ENCODE peak calls at places on chromosomes 16 and 17, in ten cellular contexts. One of them, this sample, is unnamed.

GRCh38 chr17:72622661-72623433 is 469.6 kb downstream of the SLC39A11 start:
- DNase-seq in activated CD8-positive, alpha-beta T cell treated with anti-CD3 and anti-CD28 coated beads for 36 hours: no peak
- DNase-seq in thoracic aorta: no peak
- DNase-seq in neural progenitor cell: no peak
- DNase-seq in PC-3: peak
- DNase-seq in AG09309: no peak
- DNase-seq in bronchial epithelial cell: peak
- DNase-seq in endothelial cell: no peak
- DNase-seq in heart left ventricle: no peak
- DNase-seq in AG10803: no peak
- DNase-seq in this sample: no peak

GRCh38 chr17:17511971-17512858 is 16.0 kb upstream of the RASD1 start:
- DNase-seq in thoracic aorta: no peak
- DNase-seq in endothelial cell: no peak
- DNase-seq in heart left ventricle: no peak
- DNase-seq in bronchial epithelial cell: peak
- DNase-seq in AG09309: peak
- DNase-seq in PC-3: peak
- DNase-seq in AG10803: peak
- DNase-seq in neural progenitor cell: no peak
- DNase-seq in activated CD8-positive, alpha-beta T cell treated with anti-CD3 and anti-CD28 coated beads for 36 hours: no peak
- DNase-seq in this sample: peak

GRCh38 chr17:5700791-5701190 is 116.5 kb upstream of the NLRP1 start:
- DNase-seq in bronchial epithelial cell: no peak
- DNase-seq in neural progenitor cell: peak
- DNase-seq in activated CD8-positive, alpha-beta T cell treated with anti-CD3 and anti-CD28 coated beads for 36 hours: no peak
- DNase-seq in thoracic aorta: no peak
- DNase-seq in AG09309: no peak
- DNase-seq in AG10803: no peak
- DNase-seq in heart left ventricle: no peak
- DNase-seq in PC-3: no peak
- DNase-seq in endothelial cell: no peak
- DNase-seq in this sample: no peak

GRCh38 chr17:36534117-36534880 is at the start of gene MYO19:
- DNase-seq in bronchial epithelial cell: peak
- DNase-seq in AG10803: peak
- DNase-seq in PC-3: peak
- DNase-seq in neural progenitor cell: peak
- DNase-seq in heart left ventricle: peak
- DNase-seq in endothelial cell: peak
- DNase-seq in AG09309: no peak
- DNase-seq in thoracic aorta: no peak
- DNase-seq in activated CD8-positive, alpha-beta T cell treated with anti-CD3 and anti-CD28 coated beads for 36 hours: peak
- DNase-seq in this sample: peak

GRCh38 chr16:52389045-52389444 is 157.9 kb downstream of the TOX3 start:
- DNase-seq in thoracic aorta: no peak
- DNase-seq in PC-3: no peak
- DNase-seq in AG09309: no peak
- DNase-seq in activated CD8-positive, alpha-beta T cell treated with anti-CD3 and anti-CD28 coated beads for 36 hours: no peak
- DNase-seq in endothelial cell: no peak
- DNase-seq in bronchial epithelial cell: no peak
- DNase-seq in neural progenitor cell: no peak
- DNase-seq in AG10803: no peak
- DNase-seq in heart left ventricle: no peak
- DNase-seq in this sample: no peak

GRCh38 chr17:13346996-13347762 is 254.6 kb downstream of the HS3ST3A1 start:
- DNase-seq in neural progenitor cell: no peak
- DNase-seq in AG10803: peak
- DNase-seq in thoracic aorta: no peak
- DNase-seq in PC-3: peak
- DNase-seq in bronchial epithelial cell: peak
- DNase-seq in activated CD8-positive, alpha-beta T cell treated with anti-CD3 and anti-CD28 coated beads for 36 hours: peak
- DNase-seq in endothelial cell: no peak
- DNase-seq in AG09309: peak
- DNase-seq in heart left ventricle: no peak
- DNase-seq in this sample: peak

GRCh38 chr16:13957197-13958078 is 37.5 kb downstream of the ERCC4 start:
- DNase-seq in thoracic aorta: no peak
- DNase-seq in PC-3: peak
- DNase-seq in bronchial epithelial cell: peak
- DNase-seq in endothelial cell: no peak
- DNase-seq in heart left ventricle: peak
- DNase-seq in AG09309: peak
- DNase-seq in activated CD8-positive, alpha-beta T cell treated with anti-CD3 and anti-CD28 coated beads for 36 hours: peak
- DNase-seq in neural progenitor cell: peak
- DNase-seq in AG10803: peak
- DNase-seq in this sample: peak

GRCh38 chr17:21196126-21196525 is 17.8 kb downstream of the TMEM11 start:
- DNase-seq in activated CD8-positive, alpha-beta T cell treated with anti-CD3 and anti-CD28 coated beads for 36 hours: no peak
- DNase-seq in PC-3: peak
- DNase-seq in thoracic aorta: no peak
- DNase-seq in bronchial epithelial cell: peak
- DNase-seq in heart left ventricle: no peak
- DNase-seq in endothelial cell: no peak
- DNase-seq in neural progenitor cell: no peak
- DNase-seq in AG09309: no peak
- DNase-seq in AG10803: no peak
- DNase-seq in this sample: no peak

GRCh38 chr17:38403491-38403890 is 24.8 kb upstream of the ARHGAP23 start:
- DNase-seq in thoracic aorta: no peak
- DNase-seq in endothelial cell: no peak
- DNase-seq in activated CD8-positive, alpha-beta T cell treated with anti-CD3 and anti-CD28 coated beads for 36 hours: no peak
- DNase-seq in AG09309: no peak
- DNase-seq in PC-3: no peak
- DNase-seq in neural progenitor cell: peak
- DNase-seq in heart left ventricle: no peak
- DNase-seq in AG10803: peak
- DNase-seq in bronchial epithelial cell: peak
- DNase-seq in this sample: peak

GRCh38 chr17:38400286-38400685 is 28.0 kb upstream of the ARHGAP23 start:
- DNase-seq in bronchial epithelial cell: no peak
- DNase-seq in AG10803: no peak
- DNase-seq in neural progenitor cell: no peak
- DNase-seq in heart left ventricle: no peak
- DNase-seq in activated CD8-positive, alpha-beta T cell treated with anti-CD3 and anti-CD28 coated beads for 36 hours: no peak
- DNase-seq in AG09309: no peak
- DNase-seq in endothelial cell: no peak
- DNase-seq in thoracic aorta: no peak
- DNase-seq in PC-3: no peak
- DNase-seq in this sample: no peak

GRCh38 chr17:38404174-38404943 is 23.9 kb upstream of the ARHGAP23 start:
- DNase-seq in bronchial epithelial cell: no peak
- DNase-seq in AG10803: no peak
- DNase-seq in thoracic aorta: no peak
- DNase-seq in AG09309: no peak
- DNase-seq in neural progenitor cell: no peak
- DNase-seq in activated CD8-positive, alpha-beta T cell treated with anti-CD3 and anti-CD28 coated beads for 36 hours: no peak
- DNase-seq in heart left ventricle: no peak
- DNase-seq in PC-3: no peak
- DNase-seq in endothelial cell: no peak
- DNase-seq in this sample: no peak

GRCh38 chr17:38401459-38401858 is 26.8 kb upstream of the ARHGAP23 start:
- DNase-seq in AG09309: no peak
- DNase-seq in bronchial epithelial cell: no peak
- DNase-seq in activated CD8-positive, alpha-beta T cell treated with anti-CD3 and anti-CD28 coated beads for 36 hours: no peak
- DNase-seq in PC-3: no peak
- DNase-seq in neural progenitor cell: no peak
- DNase-seq in endothelial cell: no peak
- DNase-seq in AG10803: peak
- DNase-seq in thoracic aorta: no peak
- DNase-seq in heart left ventricle: no peak
- DNase-seq in this sample: no peak

GRCh38 chr17:38402897-38403296 is 25.4 kb upstream of the ARHGAP23 start:
- DNase-seq in bronchial epithelial cell: no peak
- DNase-seq in heart left ventricle: no peak
- DNase-seq in AG09309: no peak
- DNase-seq in activated CD8-positive, alpha-beta T cell treated with anti-CD3 and anti-CD28 coated beads for 36 hours: no peak
- DNase-seq in PC-3: no peak
- DNase-seq in endothelial cell: no peak
- DNase-seq in neural progenitor cell: no peak
- DNase-seq in thoracic aorta: no peak
- DNase-seq in AG10803: no peak
- DNase-seq in this sample: no peak
- TF ChIP-seq CTCF in bronchial epithelial cell: peak
- TF ChIP-seq CTCF in heart left ventricle: no peak
- TF ChIP-seq CTCF in AG09309: no peak
- TF ChIP-seq CTCF in activated CD8-positive, alpha-beta T cell treated with anti-CD3 and anti-CD28 coated beads for 36 hours: no peak
- TF ChIP-seq CTCF in PC-3: peak
- TF ChIP-seq CTCF in endothelial cell: no peak
- TF ChIP-seq CTCF in neural progenitor cell: peak
- TF ChIP-seq CTCF in thoracic aorta: no peak
- TF ChIP-seq CTCF in AG10803: peak
- TF ChIP-seq CTCF in this sample: no peak

GRCh38 chr16:86591270-86591669 is 12.9 kb downstream of the FOXL1 start:
- DNase-seq in bronchial epithelial cell: no peak
- DNase-seq in heart left ventricle: no peak
- DNase-seq in PC-3: no peak
- DNase-seq in thoracic aorta: no peak
- DNase-seq in endothelial cell: no peak
- DNase-seq in neural progenitor cell: no peak
- DNase-seq in activated CD8-positive, alpha-beta T cell treated with anti-CD3 and anti-CD28 coated beads for 36 hours: no peak
- DNase-seq in AG09309: no peak
- DNase-seq in AG10803: no peak
- DNase-seq in this sample: no peak

GRCh38 chr16:86593913-86594312 is 15.6 kb downstream of the FOXL1 start:
- DNase-seq in endothelial cell: no peak
- DNase-seq in thoracic aorta: no peak
- DNase-seq in activated CD8-positive, alpha-beta T cell treated with anti-CD3 and anti-CD28 coated beads for 36 hours: no peak
- DNase-seq in AG10803: no peak
- DNase-seq in heart left ventricle: no peak
- DNase-seq in bronchial epithelial cell: no peak
- DNase-seq in PC-3: no peak
- DNase-seq in neural progenitor cell: no peak
- DNase-seq in AG09309: no peak
- DNase-seq in this sample: no peak

GRCh38 chr16:86587487-86587886 is 9.1 kb downstream of the FOXL1 start:
- DNase-seq in PC-3: no peak
- DNase-seq in heart left ventricle: no peak
- DNase-seq in bronchial epithelial cell: no peak
- DNase-seq in AG10803: no peak
- DNase-seq in AG09309: no peak
- DNase-seq in thoracic aorta: no peak
- DNase-seq in endothelial cell: no peak
- DNase-seq in activated CD8-positive, alpha-beta T cell treated with anti-CD3 and anti-CD28 coated beads for 36 hours: no peak
- DNase-seq in neural progenitor cell: no peak
- DNase-seq in this sample: no peak

GRCh38 chr16:86594712-86595111 is 16.4 kb downstream of the FOXL1 start:
- DNase-seq in AG09309: no peak
- DNase-seq in AG10803: no peak
- DNase-seq in heart left ventricle: no peak
- DNase-seq in endothelial cell: no peak
- DNase-seq in PC-3: no peak
- DNase-seq in neural progenitor cell: no peak
- DNase-seq in thoracic aorta: no peak
- DNase-seq in bronchial epithelial cell: no peak
- DNase-seq in activated CD8-positive, alpha-beta T cell treated with anti-CD3 and anti-CD28 coated beads for 36 hours: no peak
- DNase-seq in this sample: no peak

DNA sequence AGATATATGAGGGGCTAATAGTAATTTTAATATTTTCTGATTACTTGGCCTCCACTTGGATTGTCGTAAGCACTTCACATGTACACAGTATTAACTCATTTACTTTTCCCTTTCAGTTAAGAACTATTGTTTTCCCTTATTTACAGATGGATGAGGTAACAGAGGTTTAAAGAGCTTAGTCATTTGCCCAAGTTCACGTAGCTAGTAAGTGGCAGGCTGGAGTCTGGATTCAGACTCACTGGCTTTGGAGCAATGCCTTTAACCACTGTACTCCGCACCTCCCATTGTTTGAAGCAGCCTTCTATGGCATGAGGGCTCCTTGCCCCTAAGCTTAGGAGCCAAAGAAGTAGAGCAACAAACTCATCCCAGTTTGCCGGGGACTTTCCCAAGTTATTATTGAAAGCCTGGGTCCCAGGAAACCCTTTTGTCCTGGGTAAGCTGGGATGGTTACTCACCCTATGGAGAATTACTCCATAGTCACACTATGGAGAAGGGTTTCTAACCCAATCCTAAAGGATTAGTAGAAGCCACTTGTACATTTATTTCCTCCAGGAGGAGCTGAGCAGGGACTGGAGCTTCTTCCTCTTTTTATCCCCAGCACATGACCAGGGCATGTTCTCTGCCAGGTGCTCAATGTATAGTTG is 12.3 kb downstream of the FOXL1 start:
- DNase-seq in thoracic aorta: no peak
- DNase-seq in AG10803: peak
- DNase-seq in PC-3: peak
- DNase-seq in AG09309: peak
- DNase-seq in neural progenitor cell: no peak
- DNase-seq in heart left ventricle: no peak
- DNase-seq in activated CD8-positive, alpha-beta T cell treated with anti-CD3 and anti-CD28 coated beads for 36 hours: no peak
- DNase-seq in endothelial cell: no peak
- DNase-seq in bronchial epithelial cell: peak
- DNase-seq in this sample: peak
- TF ChIP-seq CTCF in thoracic aorta: no peak
- TF ChIP-seq CTCF in AG10803: no peak
- TF ChIP-seq CTCF in PC-3: no peak
- TF ChIP-seq CTCF in AG09309: no peak
- TF ChIP-seq CTCF in neural progenitor cell: no peak
- TF ChIP-seq CTCF in heart left ventricle: no peak
- TF ChIP-seq CTCF in activated CD8-positive, alpha-beta T cell treated with anti-CD3 and anti-CD28 coated beads for 36 hours: no peak
- TF ChIP-seq CTCF in endothelial cell: no peak
- TF ChIP-seq CTCF in bronchial epithelial cell: no peak
- TF ChIP-seq CTCF in this sample: no peak

GRCh38 chr17:11268176-11268575 is 27.2 kb downstream of the SHISA6 start:
- DNase-seq in AG09309: no peak
- DNase-seq in PC-3: no peak
- DNase-seq in AG10803: no peak
- DNase-seq in bronchial epithelial cell: no peak
- DNase-seq in endothelial cell: no peak
- DNase-seq in activated CD8-positive, alpha-beta T cell treated with anti-CD3 and anti-CD28 coated beads for 36 hours: no peak
- DNase-seq in thoracic aorta: no peak
- DNase-seq in heart left ventricle: no peak
- DNase-seq in neural progenitor cell: no peak
- DNase-seq in this sample: no peak

GRCh38 chr17:11269210-11269609 is 28.2 kb downstream of the SHISA6 start:
- DNase-seq in PC-3: no peak
- DNase-seq in thoracic aorta: no peak
- DNase-seq in endothelial cell: no peak
- DNase-seq in activated CD8-positive, alpha-beta T cell treated with anti-CD3 and anti-CD28 coated beads for 36 hours: no peak
- DNase-seq in bronchial epithelial cell: no peak
- DNase-seq in neural progenitor cell: no peak
- DNase-seq in AG10803: no peak
- DNase-seq in heart left ventricle: no peak
- DNase-seq in AG09309: no peak
- DNase-seq in this sample: no peak

GRCh38 chr17:11264183-11264871 is 23.3 kb downstream of the SHISA6 start:
- DNase-seq in PC-3: peak
- DNase-seq in activated CD8-positive, alpha-beta T cell treated with anti-CD3 and anti-CD28 coated beads for 36 hours: no peak
- DNase-seq in AG10803: no peak
- DNase-seq in bronchial epithelial cell: peak
- DNase-seq in heart left ventricle: no peak
- DNase-seq in AG09309: no peak
- DNase-seq in thoracic aorta: no peak
- DNase-seq in endothelial cell: no peak
- DNase-seq in neural progenitor cell: no peak
- DNase-seq in this sample: peak
- TF ChIP-seq CTCF in PC-3: peak
- TF ChIP-seq CTCF in activated CD8-positive, alpha-beta T cell treated with anti-CD3 and anti-CD28 coated beads for 36 hours: peak
- TF ChIP-seq CTCF in AG10803: peak
- TF ChIP-seq CTCF in bronchial epithelial cell: no peak
- TF ChIP-seq CTCF in heart left ventricle: no peak
- TF ChIP-seq CTCF in AG09309: no peak
- TF ChIP-seq CTCF in thoracic aorta: no peak
- TF ChIP-seq CTCF in endothelial cell: peak
- TF ChIP-seq CTCF in neural progenitor cell: peak
- TF ChIP-seq CTCF in this sample: peak

DNA sequence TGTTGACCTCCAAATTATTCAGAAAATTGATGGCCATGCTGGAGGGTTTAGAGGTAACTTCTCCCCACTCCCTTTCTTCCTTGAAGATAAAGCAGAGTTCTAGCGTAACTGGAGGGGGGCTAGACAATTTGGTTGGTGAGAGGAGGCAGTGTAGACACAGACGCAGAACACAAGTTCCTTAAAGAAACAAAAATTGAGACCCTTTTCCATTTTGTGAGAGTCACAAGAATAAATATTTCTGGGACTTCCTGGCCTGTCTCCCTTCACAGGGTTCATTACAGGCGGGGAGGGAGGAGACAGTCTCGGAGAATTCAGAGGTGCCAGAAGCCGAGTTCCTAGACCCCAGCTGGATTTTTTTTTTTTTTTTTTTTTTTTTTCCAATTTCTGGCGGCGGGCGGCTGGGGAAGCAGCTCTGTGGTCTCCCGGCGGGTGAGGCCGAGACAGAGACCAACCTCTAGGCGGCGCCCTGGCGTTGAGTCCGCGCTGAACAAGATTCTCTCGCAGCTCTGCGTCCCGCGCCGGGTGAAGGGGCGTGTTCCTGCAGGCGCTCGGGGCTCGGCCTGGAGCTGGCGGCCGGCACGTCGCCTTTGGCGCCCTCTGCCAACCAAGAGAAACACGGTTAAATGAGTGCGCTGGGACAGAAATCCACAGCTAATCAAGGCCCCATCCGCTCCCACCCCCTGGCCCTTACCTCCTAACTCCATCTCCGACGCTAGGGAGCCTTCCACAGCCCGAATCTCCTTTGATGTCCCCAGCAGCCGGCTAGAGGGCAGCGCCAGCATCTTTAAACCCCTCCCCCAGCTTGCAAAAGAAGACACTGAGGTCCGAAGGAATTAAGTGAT is 10.2 kb upstream of the HOXB9 start:
- DNase-seq in neural progenitor cell: peak
- DNase-seq in heart left ventricle: peak
- DNase-seq in AG09309: no peak
- DNase-seq in bronchial epithelial cell: peak
- DNase-seq in activated CD8-positive, alpha-beta T cell treated with anti-CD3 and anti-CD28 coated beads for 36 hours: peak
- DNase-seq in endothelial cell: peak
- DNase-seq in AG10803: peak
- DNase-seq in thoracic aorta: no peak
- DNase-seq in PC-3: peak
- DNase-seq in this sample: peak
- TF ChIP-seq CTCF in neural progenitor cell: peak
- TF ChIP-seq CTCF in heart left ventricle: peak
- TF ChIP-seq CTCF in AG09309: peak
- TF ChIP-seq CTCF in bronchial epithelial cell: peak
- TF ChIP-seq CTCF in activated CD8-positive, alpha-beta T cell treated with anti-CD3 and anti-CD28 coated beads for 36 hours: peak
- TF ChIP-seq CTCF in endothelial cell: peak
- TF ChIP-seq CTCF in AG10803: peak
- TF ChIP-seq CTCF in thoracic aorta: peak
- TF ChIP-seq CTCF in PC-3: peak
- TF ChIP-seq CTCF in this sample: peak